ENCODE peak calls at places on chromosomes 1 and 21, in seven cellular contexts. W is GM23338, U is PC-3, H is hepatocyte, N is psoas muscle, C is heart left ventricle, Z is thoracic aorta. Q is an unnamed sample.
A peak's percentile ranks its signal among the peaks of the same experiment; 100 is the strongest.

GRCh38 chr1:7898962-7899361 is 41.7 kb downstream of the TNFRSF9 start:
- DNase-seq in W (no peak), Z (no peak), C (no peak), U (no peak), H (no peak), N (no peak), Q (no peak)

GRCh38 chr1:170461762-170462384 is 70.1 kb upstream of the GORAB start:
- DNase-seq in H (no peak), U (peak; percentile 42), W (no peak), N (no peak), Z (no peak), C (no peak), Q (no peak)

GRCh38 chr1:52905376-52905698 is 16.2 kb downstream of the ECHDC2 start:
- DNase-seq in Z (no peak), C (peak; percentile 76), U (no peak), H (no peak), W (no peak), N (peak; percentile 80), Q (no peak)

GRCh38 chr1:115539061-115539460 is 102.7 kb upstream of the VANGL1 start:
- DNase-seq in H (no peak), N (peak; percentile 48), W (no peak), C (peak; percentile 43), Z (no peak), U (no peak), Q (no peak)

GRCh38 chr21:37800496-37801061 is 115.7 kb downstream of the KCNJ6 start:
- DNase-seq in W (no peak), N (no peak), C (no peak), H (no peak), Z (no peak), U (no peak), Q (no peak)

GRCh38 chr1:245988393-245989078 is 518.5 kb downstream of the SMYD3 start:
- DNase-seq in U (no peak), C (no peak), H (no peak), Z (no peak), W (no peak), N (no peak), Q (no peak)

GRCh38 chr1:170668301-170668789 is 4.4 kb downstream of the PRRX1 start:
- DNase-seq in H (no peak), C (no peak), N (peak; percentile 82), W (peak; percentile 73), Z (no peak), U (no peak), Q (no peak)

GRCh38 chr1:237873487-237873927 is 17.2 kb downstream of the ZP4 start:
- DNase-seq in U (peak; percentile 91), W (peak; percentile 44), H (peak; percentile 58), N (no peak), C (no peak), Z (no peak), Q (no peak)

GRCh38 chr1:198575715-198576641 is 35.5 kb upstream of the ATP6V1G3 start:
- DNase-seq in C (no peak), N (no peak), Z (no peak), H (no peak), W (no peak), U (peak; percentile 79), Q (no peak)

GRCh38 chr1:150534002-150534401 is 15.2 kb upstream of the ADAMTSL4 start:
- DNase-seq in W (no peak), H (no peak), Z (no peak), U (no peak), N (no peak), C (no peak), Q (no peak)

GRCh38 chr1:214473392-214473791 is 78.0 kb downstream of the PTPN14 start:
- DNase-seq in Z (no peak), W (peak; percentile 45), U (no peak), N (no peak), H (peak; percentile 49), C (no peak), Q (no peak)

GRCh38 chr21:42400525-42400924 is 3.2 kb upstream of the UBASH3A start:
- DNase-seq in C (no peak), Z (no peak), W (no peak), U (peak; percentile 23), N (no peak), H (no peak), Q (no peak)

GRCh38 chr1:199836430-199836829 is 191.1 kb upstream of the NR5A2 start:
- DNase-seq in N (no peak), H (no peak), C (no peak), Z (no peak), U (no peak), W (no peak), Q (no peak)

GRCh38 chr1:99652881-99653281 is 7.0 kb downstream of the PALMD start:
- DNase-seq in U (no peak), H (no peak), W (peak; percentile 50), C (no peak), N (no peak), Z (no peak), Q (no peak)

GRCh38 chr1:247103777-247104591 is at the start of gene ZNF669:
- DNase-seq in W (peak; percentile 99), U (peak; percentile 98), N (peak; percentile 98), C (peak; percentile 98), Z (peak; percentile 86), H (peak; percentile 99), Q (peak; percentile 97)

GRCh38 chr1:19009882-19010321 is 53.4 kb upstream of the IFFO2 start:
- DNase-seq in U (peak; percentile 98), Z (no peak), N (no peak), C (no peak), W (peak; percentile 57), H (no peak), Q (peak; percentile 87)

GRCh38 chr1:151846686-151847227 is 6.8 kb downstream of the THEM5 start:
- DNase-seq in H (no peak), W (no peak), Z (no peak), U (no peak), C (no peak), N (no peak), Q (no peak)

GRCh38 chr1:116772648-116773045 is 18.4 kb downstream of the CD2 start:
- DNase-seq in W (no peak), Z (no peak), C (no peak), U (peak; percentile 61), N (no peak), H (no peak), Q (no peak)

GRCh38 chr1:72186733-72187307 is 95.5 kb downstream of the NEGR1 start:
- DNase-seq in C (no peak), Z (no peak), W (peak; percentile 35), H (peak; percentile 9), U (peak; percentile 59), N (no peak), Q (no peak)
- TF ChIP-seq CTCF in C (no peak), Z (peak; percentile 36), W (peak; percentile 75), H (peak; percentile 55), U (peak; percentile 88), N (peak; percentile 35), Q (no peak)

GRCh38 chr1:109301874-109302273 is 4.9 kb downstream of the MYBPHL start:
- DNase-seq in U (no peak), N (no peak), H (no peak), C (no peak), Z (no peak), W (no peak), Q (no peak)

GRCh38 chr1:109300650-109301151 is 6.1 kb downstream of the MYBPHL start:
- DNase-seq in W (no peak), C (no peak), Z (no peak), H (no peak), U (no peak), N (no peak), Q (no peak)

GRCh38 chr1:109306832-109307362 is at the start of gene MYBPHL:
- DNase-seq in H (peak; percentile 58), N (no peak), Z (no peak), C (no peak), W (no peak), U (no peak), Q (no peak)

GRCh38 chr1:109307363-109308021 is 681 bp upstream of the MYBPHL start:
- DNase-seq in H (peak; percentile 70), W (no peak), U (no peak), C (peak; percentile 82), N (peak; percentile 76), Z (no peak), Q (no peak)

GRCh38 chr1:109304221-109304915 is 2.4 kb downstream of the MYBPHL start:
- DNase-seq in U (no peak), N (no peak), C (no peak), W (no peak), Z (no peak), H (no peak), Q (no peak)
- H3K4me1 ChIP-seq in U (no peaks in the 10 kb centered on the region), N (peaks cover 13% of the 10 kb centered on the region), C (peaks cover 35% of the 10 kb centered on the region), W (peaks cover 12% of the 10 kb centered on the region), Z (no peaks in the 10 kb centered on the region), H (peaks cover 31% of the 10 kb centered on the region), Q (peaks cover 5% of the 10 kb centered on the region)

GRCh38 chr1:93602101-93602500 is 79.5 kb downstream of the BCAR3 start:
- DNase-seq in C (no peak), Z (no peak), U (no peak), H (no peak), W (no peak), N (no peak), Q (no peak)
- TF ChIP-seq CTCF in C (no peak), Z (no peak), U (no peak), H (no peak), W (no peak), N (no peak), Q (no peak)

GRCh38 chr1:41282679-41283317 is 40.7 kb upstream of the SCMH1 start:
- DNase-seq in C (no peak), W (peak; percentile 80), N (peak; percentile 65), H (peak; percentile 69), Z (no peak), U (peak; percentile 48), Q (no peak)

GRCh38 chr1:41281367-41281766 is 39.3 kb upstream of the SCMH1 start:
- DNase-seq in H (no peak), C (no peak), N (no peak), W (no peak), Z (no peak), U (no peak), Q (no peak)

GRCh38 chr1:41277371-41277994 is 35.4 kb upstream of the SCMH1 start:
- DNase-seq in Z (no peak), C (no peak), H (no peak), W (peak; percentile 2), U (no peak), N (no peak), Q (no peak)

GRCh38 chr1:41278076-41278475 is 36.0 kb upstream of the SCMH1 start:
- DNase-seq in U (no peak), C (no peak), H (no peak), W (no peak), N (no peak), Z (no peak), Q (no peak)

DNA sequence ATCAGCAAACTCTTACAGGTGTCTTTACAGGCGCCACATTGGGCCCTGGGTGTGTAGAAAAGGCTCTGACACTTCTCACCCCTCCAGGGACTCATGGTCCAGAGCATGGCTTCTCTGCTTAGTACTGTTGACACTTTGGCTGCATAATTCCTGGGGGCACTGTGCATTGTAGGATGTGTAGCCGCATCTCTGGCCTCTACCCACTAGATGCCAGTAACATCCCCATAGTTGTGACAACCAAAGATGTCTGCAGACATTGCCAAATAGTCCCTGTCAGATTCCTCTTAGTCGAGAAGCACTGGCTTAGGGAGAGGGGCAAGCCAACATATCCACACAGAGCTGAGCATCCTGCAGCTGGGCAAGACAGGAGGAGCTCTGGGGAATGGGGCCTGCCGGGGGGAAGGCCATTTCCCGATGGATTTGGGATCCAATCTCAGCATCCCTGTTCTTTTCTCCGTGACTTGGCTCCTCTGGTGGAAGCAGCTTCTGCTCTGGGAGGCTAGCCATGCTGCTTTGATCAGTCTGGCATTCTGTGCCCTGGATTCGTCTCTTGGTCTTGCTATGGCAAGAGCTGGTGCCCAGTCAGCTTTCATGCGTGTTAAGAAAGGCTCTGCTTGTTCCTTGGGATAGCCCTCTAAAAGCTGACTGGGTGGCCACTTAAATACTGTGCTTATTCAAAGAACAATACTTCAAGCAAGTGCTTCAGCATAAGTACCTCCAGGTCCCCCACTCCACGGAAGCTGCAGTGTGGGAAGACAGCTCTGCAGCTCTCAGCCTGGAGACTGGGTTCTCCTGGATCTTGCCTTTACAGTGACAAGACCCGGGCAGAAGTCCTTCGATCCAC is 38.3 kb upstream of the SCMH1 start:
- DNase-seq in C (no peak), Z (no peak), N (no peak), U (no peak), W (no peak), H (no peak), Q (no peak)
- H3K4me1 ChIP-seq in C (peaks cover 7% of the 10 kb centered on the region), Z (no peaks in the 10 kb centered on the region), N (no peaks in the 10 kb centered on the region), U (no peaks in the 10 kb centered on the region), W (no peaks in the 10 kb centered on the region), H (no peaks in the 10 kb centered on the region), Q (no peaks in the 10 kb centered on the region)